ENCODE peak calls at places on chromosomes 4 and X, in four cellular contexts. F, M, I and G are unnamed samples.

GRCh38 chr4:118173956-118174355 is 139.7 kb downstream of the NDST3 start:
- DNase-seq in I (no peak), M (no peak), F (no peak), G (peak; percentile 35)

GRCh38 chr4:26048378-26048882 is 134.4 kb downstream of the SMIM20 start:
- DNase-seq in M (no peak), I (no peak), F (no peak), G (peak; percentile 49)

GRCh38 chrX:97026406-97026805 is 142.7 kb downstream of the RPA4 start:
- DNase-seq in I (peak; percentile 1), F (no peak), M (no peak), G (no peak)

GRCh38 chr4:7067147-7067522 is 729 bp downstream of the GRPEL1 start:
- DNase-seq in F (no peak), I (no peak), M (no peak), G (no peak)

GRCh38 chr4:2500547-2500946 is 31.6 kb downstream of the RNF4 start:
- DNase-seq in I (no peak), F (no peak), M (no peak), G (no peak)

GRCh38 chrX:50903387-50904027 is 7.0 kb upstream of the BMP15 start:
- DNase-seq in I (no peak), F (peak; percentile 33), M (no peak), G (no peak)

GRCh38 chr4:6917445-6918241 is 8.0 kb downstream of the TBC1D14 start:
- DNase-seq in F (peak; percentile 69), I (peak; percentile 4), M (peak; percentile 57), G (no peak)

GRCh38 chr4:112321768-112322684 is 24.9 kb downstream of the ALPK1 start:
- DNase-seq in F (peak; percentile 72), I (peak; percentile 30), M (peak; percentile 68), G (peak; percentile 36)

GRCh38 chr4:82741188-82741587 is 57.4 kb downstream of the SCD5 start:
- DNase-seq in F (no peak), I (no peak), M (no peak), G (no peak)

GRCh38 chr4:48778431-48779094 is 1.5 kb downstream of the FRYL start:
- DNase-seq in F (no peak), I (peak; percentile 15), M (no peak), G (peak; percentile 30)

GRCh38 chrX:150050387-150050786 is 112.1 kb upstream of the EOLA2 start:
- DNase-seq in I (no peak), F (no peak), M (no peak), G (no peak)

GRCh38 chr4:28228575-28228974 is 1367.9 kb downstream of the STIM2 start:
- DNase-seq in I (no peak), M (no peak), F (no peak), G (no peak)

GRCh38 chr4:17695341-17695740 is 80.9 kb downstream of the MED28 start:
- DNase-seq in I (no peak), M (no peak), F (no peak), G (no peak)

GRCh38 chr4:166594326-166594946 is 639.9 kb downstream of the SPOCK3 start:
- DNase-seq in M (no peak), F (peak; percentile 70), I (no peak), G (peak; percentile 19)

GRCh38 chrX:134525086-134525792 is 65.3 kb downstream of the HPRT1 start:
- DNase-seq in F (no peak), I (no peak), M (no peak), G (no peak)

GRCh38 chr4:182832352-182833120 is 84.7 kb downstream of the DCTD start:
- DNase-seq in F (no peak), I (no peak), M (no peak), G (no peak)

GRCh38 chr4:128163177-128164117 is 102.3 kb downstream of the LARP1B start:
- DNase-seq in M (no peak), I (no peak), F (no peak), G (peak; percentile 29)

GRCh38 chr4:2436301-2436700 is 17.5 kb downstream of the CFAP99 start:
- DNase-seq in M (no peak), I (no peak), F (no peak), G (no peak)

GRCh38 chrX:119234931-119235555 is 1.0 kb upstream of the PGRMC1 start:
- DNase-seq in I (no peak), F (peak; percentile 16), M (no peak), G (no peak)

GRCh38 chr4:53040459-53040815 is 178.3 kb downstream of the RASL11B start:
- DNase-seq in M (no peak), F (no peak), I (no peak), G (no peak)

GRCh38 chr4:166498541-166498940 is 625.5 kb downstream of the TLL1 start:
- DNase-seq in F (no peak), M (no peak), I (no peak), G (no peak)

GRCh38 chr4:89807441-89808140 is 29.4 kb downstream of the SNCA start:
- DNase-seq in F (no peak), I (no peak), M (no peak), G (no peak)

GRCh38 chrX:57177070-57177469 is 39.9 kb upstream of the SPIN2A start:
- DNase-seq in M (no peak), I (no peak), F (no peak), G (no peak)

GRCh38 chr4:94532016-94532789 is 80.5 kb downstream of the PDLIM5 start:
- DNase-seq in F (no peak), I (no peak), M (no peak), G (no peak)

GRCh38 chr4:76459291-76459723 is 24.3 kb downstream of the SHROOM3 start:
- DNase-seq in M (no peak), F (peak; percentile 60), I (no peak), G (no peak)

GRCh38 chr4:184972996-184973395 is 45.3 kb upstream of the HELT start:
- DNase-seq in I (no peak), M (no peak), F (no peak), G (no peak)

GRCh38 chrX:105273326-105273725 is 52.8 kb upstream of the TEX13A start:
- DNase-seq in F (no peak), M (no peak), I (no peak), G (no peak)

GRCh38 chr4:175947117-175947722 is 118.4 kb upstream of the WDR17 start:
- DNase-seq in I (peak; percentile 4), M (no peak), F (no peak), G (no peak)

GRCh38 chrX:154002215-154002719 is 17.4 kb downstream of the IRAK1 start:
- DNase-seq in F (no peak), I (peak; percentile 16), M (peak; percentile 47), G (no peak)

GRCh38 chr4:4574052-4574451 is 32.2 kb upstream of the STX18 start:
- DNase-seq in F (no peak), M (no peak), I (no peak), G (no peak)

GRCh38 chr4:4206204-4206603 is 20.5 kb downstream of the OTOP1 start:
- DNase-seq in I (no peak), F (no peak), M (no peak), G (no peak)

GRCh38 chr4:136946307-136946907 is 585.9 kb downstream of the PCDH18 start:
- DNase-seq in I (no peak), F (no peak), M (no peak), G (no peak)

GRCh38 chrX:16981980-16982379 is 35.5 kb downstream of the REPS2 start:
- DNase-seq in F (no peak), I (no peak), M (no peak), G (no peak)

GRCh38 chr4:53015681-53016080 is 153.6 kb downstream of the RASL11B start:
- DNase-seq in I (peak; percentile 52), M (no peak), F (peak; percentile 44), G (peak; percentile 29)